ENCODE peak calls at places on chromosomes 13 and 19, in five cellular contexts. P is neural progenitor cell, T is upper lobe of right lung, J is kidney epithelial cell, C is cardiac fibroblast. Z is an unnamed sample.

GRCh38 chr19:535017-535835 is 3.7 kb downstream of the CDC34 start:
- DNase-seq in P (no peak), T (no peak), C (no peak), J (no peak), Z (no peak)

GRCh38 chr13:111661052-111661451 is 340.6 kb downstream of the TEX29 start:
- DNase-seq in T (no peak), C (no peak), P (no peak), J (no peak), Z (no peak)

GRCh38 chr19:4529924-4530522 is 5.0 kb downstream of the PLIN5 start:
- DNase-seq in C (no peak), T (no peak), J (no peak), P (no peak), Z (no peak)

GRCh38 chr19:34975056-34975455 is 11.0 kb upstream of the ZNF792 start:
- DNase-seq in P (no peak), J (no peak), T (no peak), C (no peak), Z (no peak)

GRCh38 chr13:21014666-21015170 is 46.7 kb downstream of the LATS2 start:
- DNase-seq in J (peak), T (peak), C (peak), P (no peak), Z (no peak)

GRCh38 chr13:86960876-86961275 is 710.3 kb upstream of the SLITRK5 start:
- DNase-seq in J (no peak), T (no peak), P (no peak), C (no peak), Z (no peak)

GRCh38 chr13:98240131-98240530 is 63.1 kb upstream of the RNF113B start:
- DNase-seq in C (no peak), J (no peak), T (no peak), P (no peak), Z (no peak)

GRCh38 chr13:26053418-26053980 is 1.7 kb upstream of the SHISA2 start:
- DNase-seq in J (no peak), T (no peak), C (no peak), P (no peak), Z (no peak)

GRCh38 chr19:29567366-29567915 is 38.6 kb upstream of the POP4 start:
- DNase-seq in J (no peak), C (no peak), T (no peak), P (no peak), Z (no peak)

GRCh38 chr13:101144808-101145419 is 271.4 kb downstream of the NALCN start:
- DNase-seq in C (peak), T (no peak), J (no peak), P (peak), Z (no peak)

GRCh38 chr19:47124937-47125668 is 5.5 kb upstream of the SAE1 start:
- DNase-seq in P (peak), J (no peak), C (peak), T (no peak), Z (no peak)

GRCh38 chr19:17107546-17108452 is 32.2 kb downstream of the MYO9B start:
- DNase-seq in P (no peak), J (peak), T (peak), C (peak), Z (peak)

GRCh38 chr13:80048802-80049201 is 292.1 kb downstream of the SPRY2 start:
- DNase-seq in J (peak), C (peak), P (peak), T (peak), Z (peak)

GRCh38 chr13:46605824-46606554 is 53.0 kb downstream of the LRCH1 start:
- DNase-seq in C (no peak), T (no peak), J (no peak), P (no peak), Z (peak)

GRCh38 chr13:113080361-113080831 is 25.2 kb upstream of the F7 start:
- DNase-seq in T (no peak), J (no peak), P (no peak), C (no peak), Z (no peak)

GRCh38 chr19:33403221-33403972 is 29.9 kb downstream of the CEBPG start:
- DNase-seq in J (no peak), C (no peak), P (no peak), T (peak), Z (no peak)

GRCh38 chr13:113110048-113110851 is 4.7 kb downstream of the F7 start:
- DNase-seq in P (no peak), T (peak), J (no peak), C (peak), Z (no peak)

GRCh38 chr19:47065242-47065641 is 16.8 kb upstream of the TMEM160 start:
- DNase-seq in T (no peak), C (no peak), J (no peak), P (no peak), Z (no peak)

GRCh38 chr13:20475927-20476691 is 49.5 kb downstream of the CRYL1 start:
- DNase-seq in J (no peak), P (peak), T (no peak), C (no peak), Z (peak)

GRCh38 chr19:22517496-22518411 is 95.6 kb upstream of the ZNF98 start:
- DNase-seq in J (no peak), T (peak), P (no peak), C (no peak), Z (no peak)

GRCh38 chr13:26468203-26468602 is 89.3 kb upstream of the WASF3 start:
- DNase-seq in P (peak), J (no peak), C (no peak), T (no peak), Z (no peak)

GRCh38 chr13:76668141-76668540 is 218.1 kb downstream of the KCTD12 start:
- DNase-seq in J (no peak), C (no peak), T (no peak), P (no peak), Z (no peak)

GRCh38 chr19:10984166-10984735 is 23.4 kb downstream of the SMARCA4 start:
- DNase-seq in J (no peak), C (no peak), P (no peak), T (no peak), Z (no peak)
- TF ChIP-seq CTCF in J (no peak), C (no peak), P (no peak), T (no peak), Z (no peak)

GRCh38 chr13:30577381-30577780 is 40.3 kb upstream of the USPL1 start:
- DNase-seq in C (peak), J (peak), P (no peak), T (no peak), Z (peak)

GRCh38 chr13:30567072-30567471 is 50.6 kb upstream of the USPL1 start:
- DNase-seq in T (no peak), C (no peak), J (no peak), P (no peak), Z (no peak)

GRCh38 chr13:30576528-30576927 is 41.2 kb upstream of the USPL1 start:
- DNase-seq in P (no peak), T (no peak), C (peak), J (no peak), Z (no peak)

GRCh38 chr13:30569901-30570576 is 47.7 kb upstream of the USPL1 start:
- DNase-seq in J (peak), P (no peak), T (no peak), C (peak), Z (no peak)

GRCh38 chr13:30572859-30573275 is 44.9 kb upstream of the USPL1 start:
- DNase-seq in T (no peak), P (no peak), J (no peak), C (peak), Z (no peak)
- TF ChIP-seq CTCF in T (peak), P (no peak), J (peak), C (peak), Z (peak)

GRCh38 chr13:74289130-74289529 is 154.9 kb upstream of the KLF12 start:
- DNase-seq in T (no peak), C (no peak), P (no peak), J (no peak), Z (no peak)

GRCh38 chr13:74289861-74290260 is 155.7 kb upstream of the KLF12 start:
- DNase-seq in C (no peak), J (no peak), T (no peak), P (no peak), Z (no peak)

GRCh38 chr13:74288361-74288911 is 154.2 kb upstream of the KLF12 start:
- DNase-seq in J (no peak), T (peak), P (peak), C (peak), Z (no peak)

GRCh38 chr13:74287672-74288169 is 153.5 kb upstream of the KLF12 start:
- DNase-seq in C (peak), T (peak), J (peak), P (peak), Z (peak)

GRCh38 chr13:74290324-74290773 is 156.1 kb upstream of the KLF12 start:
- DNase-seq in C (peak), J (peak), P (peak), T (no peak), Z (peak)
- TF ChIP-seq CTCF in C (no peak), J (no peak), P (no peak), T (no peak), Z (no peak)

DNA sequence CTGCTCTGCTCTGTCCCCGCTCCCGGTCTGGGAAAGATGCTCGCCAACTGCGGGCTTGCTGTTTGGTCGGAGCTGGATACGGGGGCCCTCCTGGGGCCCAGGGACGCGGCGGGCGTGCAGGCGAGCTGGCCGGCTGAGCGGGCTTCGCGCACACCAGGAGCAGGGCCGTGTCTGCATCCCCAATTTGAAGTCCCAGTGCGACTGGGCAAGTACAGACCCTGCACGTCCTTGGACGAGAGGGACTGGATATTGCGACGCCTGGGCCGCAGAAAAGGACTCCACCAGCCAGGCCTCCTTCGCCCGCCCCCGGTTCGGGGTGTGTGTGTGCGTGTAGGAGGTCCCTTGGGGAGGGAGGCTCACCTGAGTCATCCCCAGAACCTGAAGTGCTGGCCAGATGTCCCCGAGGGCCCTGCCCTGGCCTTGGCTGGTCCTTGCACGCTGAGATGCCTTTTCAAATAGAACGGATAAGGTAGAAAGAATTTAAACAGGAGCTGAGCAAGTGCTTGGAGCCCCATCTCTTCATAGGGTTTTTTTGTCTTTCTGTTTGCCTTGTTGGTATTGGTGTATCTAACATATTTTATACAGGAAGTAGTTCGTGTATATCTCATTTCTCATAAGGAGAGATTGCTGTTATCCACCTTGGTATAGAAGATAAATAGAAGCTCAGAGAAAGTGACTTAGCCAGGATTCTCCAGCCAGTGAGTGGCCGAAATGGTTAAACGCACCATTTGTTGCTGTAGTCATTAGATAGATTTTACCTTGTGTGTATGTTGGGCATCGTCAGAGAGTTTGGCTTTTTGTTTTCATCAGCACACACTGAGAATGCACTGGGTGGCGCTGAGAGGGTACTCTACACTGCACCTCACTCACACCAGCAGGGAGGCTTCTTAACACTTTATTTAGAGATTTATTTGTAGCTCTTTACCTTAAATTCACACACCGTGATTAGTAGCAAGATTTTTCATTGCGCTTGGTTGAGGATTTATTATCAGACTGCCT is 1.1 kb downstream of the NAXD start:
- DNase-seq in T (no peak), P (peak), C (peak), J (no peak), Z (peak)
- TF ChIP-seq CTCF in T (no peak), P (peak), C (no peak), J (peak), Z (no peak)

DNA sequence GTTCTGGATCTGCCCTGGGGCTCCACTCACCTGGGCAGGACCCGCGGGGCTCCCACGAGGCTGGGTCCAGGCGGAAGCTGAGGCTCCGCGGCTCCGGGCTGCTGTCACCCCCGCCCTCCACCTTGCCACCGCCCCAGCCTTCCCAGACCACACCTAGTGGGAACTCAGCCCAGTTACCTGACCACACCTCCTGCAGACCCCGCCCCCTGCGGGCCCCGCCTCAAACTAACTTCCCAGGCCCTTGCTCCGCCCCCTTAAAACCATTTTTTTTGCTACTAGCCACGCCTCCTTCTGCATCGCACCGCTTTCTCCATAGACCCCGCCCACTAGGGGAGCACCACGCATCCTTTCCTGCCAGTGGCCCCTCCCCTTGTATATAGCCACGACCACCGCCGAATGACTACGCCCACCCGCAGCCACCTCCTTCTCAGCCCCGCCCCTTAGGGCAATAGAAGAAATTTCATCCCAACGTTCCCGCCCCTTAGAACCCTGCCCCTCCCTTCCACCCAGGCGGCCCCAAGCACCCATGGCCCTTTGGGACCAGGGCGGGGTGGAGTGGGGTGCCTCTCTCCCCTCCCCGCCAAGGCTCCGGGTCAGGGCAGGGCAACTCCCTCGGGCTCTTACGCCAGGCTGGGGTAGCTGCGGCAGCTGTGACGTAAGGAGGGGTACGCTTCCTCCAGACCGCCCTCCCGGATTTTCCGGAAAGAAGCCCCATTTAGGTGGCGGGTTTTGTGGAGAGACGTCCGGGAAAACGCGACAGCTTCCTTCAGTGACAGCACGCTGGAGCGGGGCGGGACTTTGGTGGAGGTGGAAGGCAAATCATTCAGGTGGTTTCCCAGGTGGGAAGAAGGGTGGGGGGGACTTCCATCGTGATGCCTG is at the start of gene SH2D3A:
- DNase-seq in T (peak), J (no peak), P (peak), C (peak), Z (peak)
- TF ChIP-seq CTCF in T (no peak), J (no peak), P (no peak), C (no peak), Z (no peak)